ENCODE peak calls at places on chromosomes 1 and 21, in ten cellular contexts. G is foreskin keratinocyte; R is CD8-positive, alpha-beta T cell; U is fibroblast of lung; V is uterus; E is cardiac muscle cell; N is RWPE1; S is dorsolateral prefrontal cortex; L is sigmoid colon; Q is H9. W is an unnamed sample.

GRCh38 chr1:26189751-26190275 is 589 bp upstream of the CATSPER4 start:
- DNase-seq in S (no peak), U (no peak), R (no peak), Q (no peak), N (no peak), G (no peak), V (no peak), E (no peak), L (no peak), W (no peak)

GRCh38 chr1:15525043-15525958 is 1.3 kb upstream of the CASP9 start:
- DNase-seq in L (peak), S (no peak), E (no peak), V (peak), N (peak), U (no peak), G (no peak), Q (no peak), R (no peak), W (no peak)

GRCh38 chr21:38957575-38958340 is 152.0 kb downstream of the ETS2 start:
- DNase-seq in U (no peak), N (no peak), L (no peak), V (no peak), S (no peak), R (no peak), Q (no peak), E (no peak), G (peak), W (no peak)

GRCh38 chr1:226737819-226738420 is 1.2 kb downstream of the ITPKB start:
- DNase-seq in L (peak), E (peak), Q (peak), V (peak), G (peak), S (peak), N (peak), U (peak), R (peak), W (no peak)

GRCh38 chr1:195965036-195965435 is 643.2 kb downstream of the KCNT2 start:
- DNase-seq in U (no peak), N (no peak), S (no peak), G (peak), L (no peak), R (no peak), Q (no peak), V (no peak), E (no peak), W (no peak)

GRCh38 chr1:1945782-1946393 is 26.8 kb upstream of the TMEM52 start:
- DNase-seq in S (no peak), G (no peak), Q (no peak), R (no peak), E (no peak), V (no peak), L (no peak), U (no peak), N (no peak), W (no peak)

GRCh38 chr1:219152759-219153158 is 20.9 kb upstream of the LYPLAL1 start:
- DNase-seq in U (no peak), E (no peak), V (no peak), R (no peak), N (no peak), S (no peak), G (no peak), L (no peak), Q (no peak), W (no peak)

GRCh38 chr1:18484726-18485125 is 4.0 kb downstream of the KLHDC7A start:
- DNase-seq in L (no peak), N (no peak), S (no peak), Q (no peak), G (no peak), E (no peak), R (no peak), U (no peak), V (no peak), W (no peak)

GRCh38 chr1:33763406-33763805 is 100.5 kb upstream of the HMGB4 start:
- DNase-seq in G (peak), L (no peak), U (no peak), V (no peak), Q (no peak), N (peak), S (no peak), E (no peak), R (no peak), W (no peak)

GRCh38 chr1:192171123-192171522 is 12.9 kb downstream of the RGS18 start:
- DNase-seq in Q (no peak), R (no peak), V (no peak), L (no peak), S (no peak), E (no peak), N (no peak), G (no peak), U (no peak), W (no peak)

GRCh38 chr1:93827128-93827527 is 51.9 kb downstream of the DNTTIP2 start:
- DNase-seq in V (no peak), Q (no peak), S (no peak), E (no peak), N (no peak), R (no peak), L (no peak), G (no peak), U (no peak), W (no peak)

GRCh38 chr1:208652300-208653160 is 408.3 kb upstream of the PLXNA2 start:
- DNase-seq in S (peak), E (peak), U (peak), V (peak), L (peak), G (peak), Q (peak), N (peak), R (no peak), W (peak)

GRCh38 chr1:94831636-94832035 is 11.5 kb downstream of the SLC44A3 start:
- DNase-seq in L (no peak), S (no peak), Q (no peak), G (no peak), U (no peak), V (no peak), R (no peak), N (no peak), E (no peak), W (no peak)

GRCh38 chr1:167564592-167564991 is 11.0 kb upstream of the CREG1 start:
- DNase-seq in E (peak), L (no peak), R (no peak), Q (peak), G (peak), S (no peak), N (no peak), U (no peak), V (no peak), W (no peak)

GRCh38 chr1:39317910-39318633 is 113.6 kb downstream of the MACF1 start:
- DNase-seq in S (no peak), N (no peak), L (no peak), G (no peak), R (no peak), Q (no peak), E (peak), V (no peak), U (no peak), W (no peak)

GRCh38 chr1:230368363-230368762 is 57.8 kb downstream of the PGBD5 start:
- DNase-seq in V (no peak), E (no peak), L (no peak), R (no peak), U (no peak), S (no peak), N (no peak), G (peak), Q (no peak), W (no peak)

GRCh38 chr21:43339668-43340067 is 87.3 kb downstream of the SIK1 start:
- DNase-seq in G (no peak), L (no peak), R (no peak), U (no peak), E (no peak), N (no peak), V (peak), S (no peak), Q (no peak), W (no peak)

GRCh38 chr1:204080163-204080903 is 7.4 kb downstream of the SOX13 start:
- DNase-seq in G (peak), R (no peak), U (peak), Q (peak), S (peak), L (peak), N (peak), V (peak), E (peak), W (peak)

GRCh38 chr1:50156241-50157010 is 47.7 kb downstream of the ELAVL4 start:
- DNase-seq in N (no peak), U (no peak), S (no peak), V (no peak), R (no peak), G (peak), L (no peak), Q (no peak), E (no peak), W (no peak)

GRCh38 chr1:214816603-214817002 is 213.6 kb downstream of the CENPF start:
- DNase-seq in E (no peak), V (no peak), R (no peak), L (no peak), Q (no peak), U (no peak), S (no peak), N (no peak), G (no peak), W (no peak)

GRCh38 chr1:16461681-16462080 is 21.2 kb downstream of the NECAP2 start:
- DNase-seq in L (no peak), U (no peak), E (no peak), S (no peak), V (no peak), N (no peak), G (peak), R (no peak), Q (no peak), W (no peak)

GRCh38 chr21:36282568-36283230 is 37.3 kb upstream of the MORC3 start:
- DNase-seq in L (no peak), N (no peak), U (peak), G (no peak), S (no peak), R (no peak), Q (no peak), V (no peak), E (no peak), W (no peak)

GRCh38 chr1:11787251-11787803 is 18.4 kb downstream of the MTHFR start:
- DNase-seq in Q (no peak), G (peak), S (no peak), U (peak), R (no peak), N (peak), L (peak), E (peak), V (no peak), W (no peak)

GRCh38 chr1:188043536-188044245 is 1214.9 kb downstream of the PLA2G4A start:
- DNase-seq in E (no peak), V (no peak), L (no peak), U (no peak), N (no peak), Q (no peak), R (no peak), S (no peak), G (no peak), W (no peak)

GRCh38 chr1:54614024-54614423 is 9.3 kb downstream of the FAM151A start:
- DNase-seq in G (no peak), Q (no peak), N (no peak), V (no peak), U (no peak), R (no peak), E (no peak), S (peak), L (peak), W (no peak)

GRCh38 chr1:19385869-19386591 is 73.9 kb downstream of the SLC66A1 start:
- DNase-seq in L (peak), V (peak), R (no peak), Q (no peak), U (peak), E (peak), S (no peak), N (no peak), G (no peak), W (no peak)

GRCh38 chr1:39034114-39034654 is 8.0 kb downstream of the NDUFS5 start:
- DNase-seq in G (no peak), U (no peak), V (no peak), Q (no peak), S (no peak), E (no peak), L (no peak), N (no peak), R (no peak), W (no peak)

DNA sequence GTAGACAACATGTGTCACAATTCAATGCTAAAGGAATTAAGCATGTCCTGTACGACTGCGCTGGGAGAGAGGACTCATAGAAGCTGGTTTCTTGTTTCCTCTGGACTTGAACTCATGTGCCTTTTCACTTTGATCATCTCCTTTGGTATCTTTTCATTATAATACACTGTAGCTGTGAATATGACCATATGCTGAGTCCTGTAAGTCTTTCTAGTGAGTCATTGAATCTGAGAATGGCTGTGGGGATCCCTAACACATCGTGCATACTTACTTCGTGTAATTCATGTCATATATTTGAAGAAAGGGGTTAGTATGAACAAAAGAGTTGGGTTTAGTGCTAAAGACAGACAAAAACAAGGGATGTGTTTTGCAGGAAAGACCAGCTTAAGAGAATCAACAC is 148.1 kb upstream of the RUNX1 start:
- DNase-seq in V (no peak), S (no peak), E (no peak), U (no peak), R (no peak), Q (no peak), G (peak), N (no peak), L (no peak), W (no peak)
- H3K27ac ChIP-seq in V (no peak), S (no peak), E (no peak), U (no peak), R (no peak), Q (no peak), G (peak), N (no peak), L (no peak), W (no peak)

GRCh38 chr21:45542242-45542666 is at the start of gene SLC19A1:
- DNase-seq in S (peak), G (no peak), U (peak), V (peak), N (peak), L (peak), R (peak), E (peak), Q (peak), W (no peak)
- H3K27ac ChIP-seq in S (peak), G (no peak), U (no peak), V (peak), N (peak), L (peak), R (peak), E (peak), Q (no peak), W (peak)

GRCh38 chr1:185291647-185292046 is 25.4 kb downstream of the IVNS1ABP start:
- DNase-seq in U (no peak), R (no peak), S (no peak), G (no peak), Q (no peak), N (no peak), V (no peak), E (no peak), L (no peak), W (no peak)
- H3K27ac ChIP-seq in U (no peak), R (no peak), S (no peak), G (no peak), Q (no peak), N (no peak), V (no peak), E (no peak), L (no peak), W (no peak)

DNA sequence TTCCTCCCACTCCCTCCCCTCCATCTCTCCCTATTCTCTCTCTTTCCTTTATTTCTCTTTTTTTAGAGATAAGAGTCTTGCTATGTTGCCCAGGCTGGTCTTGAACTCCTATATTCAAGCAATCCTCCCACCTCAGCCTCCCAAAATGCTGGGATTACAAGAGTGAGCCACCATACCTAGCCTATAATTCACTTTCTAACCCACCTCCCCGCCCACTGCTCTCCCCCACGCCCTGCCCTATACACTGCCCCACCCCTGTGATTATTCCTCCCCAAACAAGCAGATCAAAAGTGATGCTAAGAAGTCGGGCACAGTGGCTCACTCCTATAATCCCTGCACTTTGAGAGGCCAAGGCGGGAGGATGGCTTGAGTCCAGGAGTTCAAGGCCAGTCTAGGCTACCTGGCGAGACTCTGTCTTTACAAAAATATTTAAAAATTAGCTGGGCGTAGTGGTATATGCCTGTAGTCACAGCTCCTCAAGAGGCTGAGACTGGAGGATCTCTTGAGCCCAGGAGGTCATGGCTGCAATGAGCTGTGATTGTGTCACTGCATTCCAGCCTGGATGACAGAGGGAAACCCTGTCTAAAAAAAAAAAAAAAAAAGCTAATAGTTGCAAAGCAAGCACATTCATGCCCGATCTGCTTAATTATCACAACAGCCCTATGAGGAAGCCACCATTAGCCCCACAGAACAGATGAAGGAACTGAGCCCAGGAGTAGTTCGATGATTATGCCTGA is 12.8 kb upstream of the E2F2 start:
- DNase-seq in Q (no peak), U (no peak), S (no peak), L (no peak), R (no peak), V (no peak), E (no peak), G (peak), N (no peak), W (no peak)
- H3K27ac ChIP-seq in Q (no peak), U (peak), S (no peak), L (no peak), R (no peak), V (no peak), E (no peak), G (no peak), N (no peak), W (no peak)

GRCh38 chr1:201009967-201010645 is 13.4 kb downstream of the KIF21B start:
- DNase-seq in U (no peak), V (no peak), N (no peak), Q (peak), S (no peak), E (no peak), L (no peak), G (no peak), R (no peak), W (peak)
- H3K27ac ChIP-seq in U (no peak), V (no peak), N (no peak), Q (no peak), S (peak), E (no peak), L (no peak), G (no peak), R (no peak), W (peak)

DNA sequence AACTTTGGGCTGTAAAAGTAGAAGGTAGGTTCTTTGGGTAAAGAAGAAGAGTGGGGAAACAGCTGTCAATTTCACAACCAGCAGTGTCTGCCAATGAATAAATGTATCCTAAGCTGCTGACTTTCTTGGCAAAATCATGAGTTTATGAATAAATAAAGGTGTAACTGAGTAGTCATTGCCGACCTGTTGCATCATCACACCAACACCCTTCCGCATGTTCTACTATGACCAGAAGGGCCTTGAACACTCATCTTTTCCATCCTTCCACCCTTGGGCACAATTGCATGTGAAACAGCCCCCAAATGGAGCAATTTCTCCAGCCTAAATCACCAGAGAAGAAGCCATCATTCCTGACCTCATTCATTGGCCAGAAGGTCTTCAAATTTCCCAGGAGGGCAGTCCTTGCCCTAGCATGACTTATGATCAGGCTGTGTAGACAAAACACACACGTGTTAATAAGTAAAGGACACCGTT is 31.2 kb upstream of the QSOX1 start:
- DNase-seq in R (no peak), S (no peak), N (peak), V (no peak), G (peak), L (no peak), U (peak), E (peak), Q (no peak), W (no peak)
- H3K27ac ChIP-seq in R (no peak), S (no peak), N (peak), V (no peak), G (peak), L (no peak), U (no peak), E (no peak), Q (no peak), W (no peak)

W was measured in caudate nucleus.